ENCODE peak calls at places on chromosomes 7 and 10, in four cellular contexts. V is mammary epithelial cell, C is COR-L47, H is HuH-7.5. D is an unnamed sample.

GRCh38 chr7:143257501-143257900 is 5.7 kb upstream of the GSTK1 start:
- DNase-seq in V (peak), C (no peak), H (no peak), D (no peak)

GRCh38 chr10:13977861-13978843 is 352.6 kb downstream of the FRMD4A start:
- DNase-seq in V (peak), C (no peak), H (no peak), D (no peak)

GRCh38 chr10:125407000-125407502 is 246.7 kb upstream of the CTBP2 start:
- DNase-seq in V (peak), C (peak), H (no peak), D (no peak)

GRCh38 chr7:7221602-7222038 is 39.3 kb downstream of the C1GALT1 start:
- DNase-seq in V (peak), C (no peak), H (no peak), D (no peak)

GRCh38 chr7:70636169-70636568 is 495.8 kb upstream of the GALNT17 start:
- DNase-seq in V (no peak), C (no peak), H (no peak), D (no peak)

GRCh38 chr7:2972531-2973161 is 71.0 kb downstream of the CARD11 start:
- DNase-seq in V (no peak), C (no peak), H (no peak), D (no peak)

GRCh38 chr10:90443342-90443741 is 414.5 kb downstream of the HTR7 start:
- DNase-seq in V (no peak), C (no peak), H (no peak), D (no peak)

GRCh38 chr7:151704969-151705743 is 171.8 kb downstream of the PRKAG2 start:
- DNase-seq in V (no peak), C (no peak), H (no peak), D (no peak)

GRCh38 chr7:148108381-148108780 is 482.2 kb upstream of the C7orf33 start:
- DNase-seq in V (no peak), C (no peak), H (no peak), D (no peak)

GRCh38 chr10:110077436-110078120 is 69.8 kb downstream of the ADD3 start:
- DNase-seq in V (peak), C (no peak), H (peak), D (no peak)

GRCh38 chr7:99404235-99404976 is 4.0 kb downstream of the PDAP1 start:
- DNase-seq in V (peak), C (no peak), H (no peak), D (no peak)

GRCh38 chr10:123808873-123809272 is 82.7 kb downstream of the CPXM2 start:
- DNase-seq in V (peak), C (no peak), H (no peak), D (no peak)

GRCh38 chr10:93420091-93420490 is 62.0 kb downstream of the MYOF start:
- DNase-seq in V (no peak), C (no peak), H (no peak), D (no peak)

GRCh38 chr7:44460325-44460724 is 30.1 kb downstream of the NUDCD3 start:
- DNase-seq in V (peak), C (no peak), H (no peak), D (no peak)

GRCh38 chr10:986137-986825 is 2.0 kb upstream of the GTPBP4 start:
- DNase-seq in V (peak), C (no peak), H (no peak), D (no peak)

GRCh38 chr7:30903146-30903545 is 8.5 kb upstream of the AQP1 start:
- DNase-seq in V (no peak), C (no peak), H (no peak), D (no peak)

GRCh38 chr7:121160150-121161008 is 168.4 kb upstream of the WNT16 start:
- DNase-seq in V (no peak), C (no peak), H (no peak), D (no peak)

GRCh38 chr7:80014507-80014906 is 120.1 kb upstream of the GNAI1 start:
- DNase-seq in V (peak), C (no peak), H (no peak), D (no peak)

GRCh38 chr10:69337312-69338132 is 59.2 kb downstream of the HK1 start:
- DNase-seq in V (peak), C (peak), H (no peak), D (peak)

GRCh38 chr10:8600192-8600591 is 545.7 kb downstream of the GATA3 start:
- DNase-seq in V (peak), C (no peak), H (no peak), D (no peak)

GRCh38 chr7:43880596-43880995 is 11.3 kb upstream of the MRPS24 start:
- DNase-seq in V (no peak), C (no peak), H (no peak), D (no peak)

GRCh38 chr10:22710139-22710745 is 4.1 kb downstream of the PIP4K2A start:
- DNase-seq in V (no peak), C (no peak), H (no peak), D (no peak)

GRCh38 chr7:151115836-151116418 is 29.7 kb downstream of the AGAP3 start:
- DNase-seq in V (peak), C (no peak), H (no peak), D (no peak)

GRCh38 chr10:73061743-73062142 is 34.9 kb downstream of the P4HA1 start:
- DNase-seq in V (no peak), C (no peak), H (no peak), D (no peak)

GRCh38 chr10:86203162-86203905 is 163.3 kb downstream of the GRID1 start:
- DNase-seq in V (no peak), C (no peak), H (peak), D (no peak)

GRCh38 chr7:106423111-106423510 is 138.3 kb upstream of the NAMPT start:
- DNase-seq in V (no peak), C (no peak), H (no peak), D (no peak)

GRCh38 chr10:75243426-75243825 is 7.7 kb upstream of the COMTD1 start:
- DNase-seq in V (no peak), C (no peak), H (no peak), D (no peak)